ENCODE peak calls at places on chromosome 17, in five cellular contexts. W is H1, S is HCT116, Z is GM12878, M is HepG2. L is an unnamed sample.

GRCh38 chr17:35742496-35742895 is 10.5 kb downstream of the GAS2L2 start:
- DNase-seq in W (no peak), S (no peak), Z (no peak), M (no peak), L (no peak)

GRCh38 chr17:8163978-8164814 is 1.4 kb upstream of the VAMP2 start:
- DNase-seq in W (no peak), S (no peak), Z (no peak), M (no peak), L (peak; percentile 78)

GRCh38 chr17:14748036-14748715 is 447.3 kb downstream of the HS3ST3B1 start:
- DNase-seq in W (no peak), S (no peak), Z (no peak), M (no peak), L (no peak)

GRCh38 chr17:39979865-39980401 is 674 bp upstream of the PSMD3 start:
- DNase-seq in W (no peak), S (no peak), Z (no peak), M (peak; percentile 48), L (peak; percentile 77)

GRCh38 chr17:35763767-35764122 is 3.1 kb downstream of the C17orf50 start:
- DNase-seq in W (no peak), S (no peak), Z (no peak), M (no peak), L (no peak)

GRCh38 chr17:28056276-28056620 is 13.8 kb downstream of the NLK start:
- DNase-seq in W (no peak), S (no peak), Z (no peak), M (no peak), L (no peak)

GRCh38 chr17:13490906-13491502 is 110.7 kb downstream of the HS3ST3A1 start:
- DNase-seq in W (no peak), S (no peak), Z (no peak), M (no peak), L (no peak)

GRCh38 chr17:42686520-42687137 is 4.3 kb downstream of the CNTNAP1 start:
- DNase-seq in W (no peak), S (no peak), Z (no peak), M (no peak), L (no peak)

GRCh38 chr17:51479303-51479702 is 219.0 kb downstream of the UTP18 start:
- DNase-seq in W (no peak), S (no peak), Z (no peak), M (no peak), L (no peak)

GRCh38 chr17:7745748-7746470 is 28.4 kb downstream of the DNAH2 start:
- DNase-seq in W (no peak), S (peak; percentile 73), Z (no peak), M (peak; percentile 61), L (no peak)

GRCh38 chr17:27327397-27327796 is 33.5 kb downstream of the WSB1 start:
- DNase-seq in W (no peak), S (no peak), Z (no peak), M (no peak), L (no peak)

GRCh38 chr17:75459246-75459589 is 2.8 kb downstream of the TMEM94 start:
- DNase-seq in W (no peak), S (no peak), Z (no peak), M (no peak), L (no peak)

GRCh38 chr17:4514206-4514605 is 15.5 kb downstream of the SPNS2 start:
- DNase-seq in W (no peak), S (no peak), Z (no peak), M (no peak), L (no peak)

GRCh38 chr17:74563358-74563757 is 4.0 kb downstream of the CD300H start:
- DNase-seq in W (no peak), S (no peak), Z (no peak), M (no peak), L (no peak)

GRCh38 chr17:4711671-4712111 is 1.3 kb downstream of the ARRB2 start:
- DNase-seq in W (no peak), S (no peak), Z (no peak), M (no peak), L (no peak)

GRCh38 chr17:13735444-13735843 is 133.7 kb upstream of the HS3ST3A1 start:
- DNase-seq in W (no peak), S (no peak), Z (no peak), M (no peak), L (no peak)

GRCh38 chr17:27746881-27747280 is 53.4 kb downstream of the NOS2 start:
- DNase-seq in W (no peak), S (no peak), Z (no peak), M (no peak), L (no peak)

GRCh38 chr17:51995797-51996403 is 162.6 kb downstream of the CA10 start:
- DNase-seq in W (no peak), S (no peak), Z (no peak), M (no peak), L (no peak)

GRCh38 chr17:29625037-29625750 is 2.5 kb upstream of the CORO6 start:
- DNase-seq in W (no peak), S (peak; percentile 43), Z (no peak), M (no peak), L (no peak)

GRCh38 chr17:37392024-37392590 is 14.5 kb downstream of the ACACA start:
- DNase-seq in W (no peak), S (no peak), Z (no peak), M (no peak), L (no peak)

GRCh38 chr17:75404223-75404738 is 1.2 kb downstream of the GRB2 start:
- DNase-seq in W (no peak), S (peak; percentile 69), Z (no peak), M (peak; percentile 83), L (peak; percentile 51)

GRCh38 chr17:47204722-47205418 is 4.3 kb upstream of the MYL4 start:
- DNase-seq in W (no peak), S (no peak), Z (peak; percentile 77), M (no peak), L (no peak)
- TF ChIP-seq SP1 in W (no peak), S (no peak), Z (no peak), M (no peak), L (no peak)

GRCh38 chr17:80430446-80431245 is 15.7 kb downstream of the ENDOV start:
- DNase-seq in W (no peak), S (no peak), Z (no peak), M (no peak), L (no peak)
- TF ChIP-seq JUND in W (no peak), S (no peak), Z (no peak), M (no peak), L (no peak)

GRCh38 chr17:78661092-78661770 is 84.0 kb upstream of the DNAH17 start:
- DNase-seq in W (no peak), S (no peak), Z (no peak), M (no peak), L (no peak)
- TF ChIP-seq YY1 in W (no peak), S (no peak), Z (no peak), M (no peak), L (no peak)

DNA sequence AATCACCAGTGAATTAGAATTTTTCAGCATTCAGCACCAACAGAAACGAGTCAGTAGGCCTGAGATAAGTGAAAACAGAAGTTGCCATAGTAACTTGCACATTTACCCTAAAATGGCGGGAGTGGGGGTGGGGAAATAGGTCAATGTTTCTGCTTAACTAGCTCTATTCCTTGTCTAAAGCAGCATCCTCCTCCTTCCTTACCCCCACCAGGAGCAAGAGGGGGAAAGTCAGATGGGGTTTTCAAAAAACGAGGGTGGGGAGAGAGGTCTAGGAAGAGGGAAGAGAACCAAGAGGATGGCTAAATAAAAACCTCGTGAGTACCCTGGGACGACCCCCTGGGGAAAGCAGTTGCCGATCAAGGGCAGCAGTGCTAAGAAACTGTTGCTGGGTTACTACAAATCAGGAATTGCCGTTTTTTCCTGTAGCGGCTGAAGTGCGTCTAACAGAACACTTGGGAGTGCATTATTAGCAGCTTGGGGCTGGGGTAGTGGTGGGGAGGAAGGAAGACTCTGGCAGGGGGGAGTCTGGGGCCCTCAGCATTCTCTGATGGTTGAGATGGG is 34.4 kb upstream of the MNT start:
- DNase-seq in W (peak; percentile 79), S (no peak), Z (no peak), M (no peak), L (peak; percentile 9)
- TF ChIP-seq SP1 in W (no peak), S (no peak), Z (no peak), M (no peak), L (no peak)

DNA sequence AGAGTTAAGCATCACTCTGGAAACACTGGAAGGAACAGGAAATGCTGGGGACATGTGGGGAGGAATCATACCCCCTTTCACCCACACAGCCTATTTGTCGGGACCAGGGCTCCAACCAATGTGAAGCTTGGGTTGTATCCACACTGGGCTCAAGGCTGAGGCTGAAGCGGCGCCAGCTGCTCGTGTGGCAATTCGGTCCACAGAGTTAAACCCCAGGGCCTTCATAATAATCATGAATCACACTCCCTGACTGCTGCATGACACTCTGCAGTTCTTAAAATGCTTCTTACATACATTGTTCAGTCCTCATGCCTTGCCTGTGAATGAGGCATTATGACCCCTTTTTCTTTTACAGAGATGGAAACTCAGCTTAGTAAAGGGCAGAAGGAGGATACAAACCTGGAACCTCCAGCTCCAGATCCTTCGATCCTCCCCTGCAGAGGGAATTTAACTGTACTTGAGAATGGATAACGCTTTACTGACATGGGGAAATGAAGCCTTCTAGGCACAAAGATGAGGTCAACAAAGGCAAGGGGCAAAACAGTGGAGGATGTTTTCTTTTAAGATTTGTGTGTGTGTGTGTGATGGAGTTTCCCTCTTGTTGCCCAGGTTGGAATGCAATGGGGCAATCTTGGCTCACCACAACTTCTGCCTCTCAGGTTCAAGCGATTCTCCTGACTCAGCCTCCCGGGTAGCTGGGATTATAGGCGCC is 72.7 kb downstream of the SOX9 start:
- DNase-seq in W (no peak), S (no peak), Z (no peak), M (no peak), L (no peak)
- TF ChIP-seq JUND in W (no peak), S (no peak), Z (no peak), M (no peak), L (no peak)

GRCh38 chr17:78506454-78507309 is 70.5 kb downstream of the DNAH17 start:
- DNase-seq in W (no peak), S (no peak), Z (no peak), M (no peak), L (no peak)

GRCh38 chr17:78514521-78514920 is 62.7 kb downstream of the DNAH17 start:
- DNase-seq in W (no peak), S (no peak), Z (no peak), M (no peak), L (no peak)

GRCh38 chr17:78507526-78507925 is 69.7 kb downstream of the DNAH17 start:
- DNase-seq in W (no peak), S (no peak), Z (no peak), M (no peak), L (no peak)

GRCh38 chr17:78512976-78513375 is 64.2 kb downstream of the DNAH17 start:
- DNase-seq in W (no peak), S (no peak), Z (no peak), M (no peak), L (no peak)

GRCh38 chr17:78510141-78510935 is 66.9 kb downstream of the DNAH17 start:
- DNase-seq in W (no peak), S (no peak), Z (no peak), M (no peak), L (no peak)
- TF ChIP-seq YY1 in W (no peak), S (no peak), Z (no peak), M (no peak), L (no peak)

DNA sequence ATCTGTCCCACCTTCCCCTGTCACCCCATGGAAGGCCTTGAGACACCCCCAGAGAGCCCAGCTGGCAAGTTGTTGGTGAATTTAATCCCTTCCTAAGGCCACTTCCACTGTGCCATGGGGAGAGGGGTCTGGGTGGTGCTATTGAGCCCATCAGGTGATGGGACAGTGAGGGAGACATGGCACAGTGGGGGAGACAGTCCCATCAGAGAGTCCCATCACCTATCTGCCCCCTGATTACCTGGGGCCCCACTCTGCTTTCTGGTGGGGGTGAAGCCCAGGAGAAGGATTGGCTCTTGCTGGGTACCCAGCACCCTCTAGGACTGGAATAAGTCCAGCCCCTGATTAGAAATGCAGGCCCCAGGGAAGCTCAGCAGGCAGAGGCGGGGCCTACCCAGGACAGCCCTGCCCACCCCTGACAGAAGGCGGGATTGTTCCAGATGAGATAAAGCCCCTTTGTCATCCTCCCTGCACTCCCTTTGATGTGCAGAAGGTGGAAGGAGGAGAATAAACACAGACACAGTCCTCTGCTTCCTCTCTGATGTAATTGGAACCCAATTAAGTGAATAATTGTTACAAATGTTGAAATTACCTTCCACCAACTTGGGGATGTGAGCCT is 18.9 kb downstream of the TMEM132E start:
- DNase-seq in W (peak; percentile 53), S (no peak), Z (no peak), M (peak; percentile 81), L (peak; percentile 47)
- TF ChIP-seq SP1 in W (no peak), S (no peak), Z (no peak), M (no peak), L (no peak)